ENCODE peak calls at places on chromosomes 1 and 21, in six cellular contexts. S is psoas muscle, N is tibial artery, C is GM12865, H is tibial nerve, E is esophagus squamous epithelium. A is an unnamed sample.
A peak's percentile ranks its signal among the peaks of the same experiment; 100 is the strongest.

GRCh38 chr1:220528049-220528678 is at the start of gene MARK1:
- DNase-seq in S (peak; percentile 67), N (peak; percentile 90), C (peak; percentile 57), H (peak; percentile 33), E (no peak), A (no peak)

GRCh38 chr1:221742555-221743415 is 896 bp upstream of the DUSP10 start:
- DNase-seq in S (peak; percentile 91), N (peak; percentile 94), C (peak; percentile 94), H (peak; percentile 71), E (peak; percentile 44), A (peak; percentile 19)

GRCh38 chr1:186978596-186979556 is 150.1 kb downstream of the PLA2G4A start:
- DNase-seq in S (no peak), N (no peak), C (peak; percentile 26), H (no peak), E (no peak), A (no peak)

GRCh38 chr1:43446881-43447835 is 6.6 kb downstream of the HYI start:
- DNase-seq in S (no peak), N (peak; percentile 62), C (no peak), H (no peak), E (no peak), A (no peak)

GRCh38 chr1:114395863-114396262 is 115.1 kb downstream of the TRIM33 start:
- DNase-seq in S (no peak), N (no peak), C (no peak), H (no peak), E (no peak), A (no peak)

GRCh38 chr1:66331641-66332523 is 202.1 kb upstream of the SGIP1 start:
- DNase-seq in S (peak; percentile 78), N (peak; percentile 79), C (peak; percentile 65), H (peak; percentile 40), E (no peak), A (peak; percentile 80)

GRCh38 chr21:28752131-28752530 is 240.5 kb downstream of the LTN1 start:
- DNase-seq in S (no peak), N (no peak), C (no peak), H (no peak), E (no peak), A (no peak)

GRCh38 chr1:219927956-219928790 is at the start of gene SLC30A10:
- DNase-seq in S (peak; percentile 15), N (no peak), C (no peak), H (no peak), E (no peak), A (no peak)

GRCh38 chr1:228101994-228102790 is 933 bp downstream of the C1orf35 start:
- DNase-seq in S (peak; percentile 48), N (no peak), C (peak; percentile 60), H (no peak), E (no peak), A (no peak)

GRCh38 chr1:197911857-197912696 is 5.1 kb upstream of the LHX9 start:
- DNase-seq in S (no peak), N (no peak), C (no peak), H (no peak), E (no peak), A (no peak)

GRCh38 chr1:156390409-156391144 is 21.6 kb downstream of the RHBG start:
- DNase-seq in S (no peak), N (no peak), C (no peak), H (no peak), E (no peak), A (no peak)

GRCh38 chr1:44786138-44786840 is 1.7 kb downstream of the BEST4 start:
- DNase-seq in S (peak; percentile 72), N (peak; percentile 83), C (peak; percentile 76), H (no peak), E (no peak), A (no peak)

GRCh38 chr1:221174598-221174997 is 295.4 kb downstream of the HLX start:
- DNase-seq in S (peak; percentile 56), N (peak; percentile 68), C (peak; percentile 20), H (no peak), E (no peak), A (no peak)

GRCh38 chr1:205538211-205538840 is 33.9 kb downstream of the CDK18 start:
- DNase-seq in S (no peak), N (no peak), C (no peak), H (no peak), E (no peak), A (no peak)

GRCh38 chr1:40855513-40855912 is 6.7 kb downstream of the CITED4 start:
- DNase-seq in S (no peak), N (no peak), C (no peak), H (no peak), E (no peak), A (no peak)

GRCh38 chr1:24416666-24417391 is 1.2 kb downstream of the NIPAL3 start:
- DNase-seq in S (no peak), N (no peak), C (peak; percentile 76), H (no peak), E (no peak), A (no peak)

GRCh38 chr1:55519276-55519675 is 304.1 kb upstream of the USP24 start:
- DNase-seq in S (no peak), N (no peak), C (no peak), H (no peak), E (no peak), A (no peak)

GRCh38 chr1:69985901-69986439 is 219.4 kb downstream of the LRRC40 start:
- DNase-seq in S (no peak), N (no peak), C (no peak), H (no peak), E (no peak), A (no peak)

GRCh38 chr1:117171900-117172501 is 38.7 kb downstream of the VTCN1 start:
- DNase-seq in S (peak; percentile 38), N (no peak), C (no peak), H (peak; percentile 8), E (no peak), A (no peak)

GRCh38 chr1:8910914-8911313 is 32.4 kb upstream of the ENO1 start:
- DNase-seq in S (no peak), N (no peak), C (peak; percentile 4), H (no peak), E (no peak), A (no peak)

GRCh38 chr1:245512980-245513578 is 358.3 kb downstream of the KIF26B start:
- DNase-seq in S (no peak), N (no peak), C (peak; percentile 41), H (no peak), E (no peak), A (no peak)
- TF ChIP-seq CTCF in S (no peak), N (no peak), C (peak; percentile 13), H (no peak), E (no peak), A (peak; percentile 16)

GRCh38 chr1:230068952-230069684 is 2.1 kb downstream of the GALNT2 start:
- DNase-seq in S (no peak), N (no peak), C (peak; percentile 16), H (no peak), E (no peak), A (no peak)
- H3K4me3 ChIP-seq in S (peak overlapping the region; percentile 95), N (peak overlapping the region; percentile 79), C (peak overlapping the region; percentile 97), H (peak overlapping the region; percentile 64), E (peak overlapping the region; percentile 97), A (peak overlapping the region; percentile 80)

DNA sequence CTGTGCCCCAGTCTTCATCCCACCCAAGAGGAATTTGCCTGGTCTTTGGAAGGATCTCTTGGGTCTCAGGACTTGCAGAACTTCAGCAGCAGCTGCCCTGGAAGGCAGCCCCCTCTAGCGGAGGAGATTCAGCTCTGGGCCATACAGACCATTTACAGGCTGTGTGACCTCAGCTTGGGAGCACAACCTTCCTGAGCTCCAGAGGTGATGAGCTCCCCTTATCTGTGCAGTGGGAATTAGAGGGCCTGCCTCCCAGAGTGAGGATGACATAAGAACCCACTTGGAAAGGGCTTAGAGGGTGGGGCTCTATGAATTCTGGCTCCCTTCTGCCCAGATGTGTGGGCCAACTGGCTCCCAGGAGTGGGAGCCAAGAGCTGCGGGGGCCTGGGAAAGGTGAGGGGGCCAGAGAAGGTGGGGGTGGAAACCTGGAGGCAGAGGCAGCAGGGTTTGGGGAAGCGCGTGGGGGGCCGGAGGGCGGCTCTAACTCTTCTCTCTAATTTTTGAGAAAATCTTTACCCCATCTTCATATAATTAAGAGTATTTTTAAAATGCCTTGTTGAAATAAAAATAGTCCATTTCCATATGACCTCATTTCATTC is 21.4 kb downstream of the EPHB2 start:
- DNase-seq in S (no peak), N (no peak), C (peak; percentile 45), H (no peak), E (no peak), A (no peak)
- TF ChIP-seq CTCF in S (no peak), N (no peak), C (peak; percentile 40), H (no peak), E (no peak), A (peak; percentile 57)

DNA sequence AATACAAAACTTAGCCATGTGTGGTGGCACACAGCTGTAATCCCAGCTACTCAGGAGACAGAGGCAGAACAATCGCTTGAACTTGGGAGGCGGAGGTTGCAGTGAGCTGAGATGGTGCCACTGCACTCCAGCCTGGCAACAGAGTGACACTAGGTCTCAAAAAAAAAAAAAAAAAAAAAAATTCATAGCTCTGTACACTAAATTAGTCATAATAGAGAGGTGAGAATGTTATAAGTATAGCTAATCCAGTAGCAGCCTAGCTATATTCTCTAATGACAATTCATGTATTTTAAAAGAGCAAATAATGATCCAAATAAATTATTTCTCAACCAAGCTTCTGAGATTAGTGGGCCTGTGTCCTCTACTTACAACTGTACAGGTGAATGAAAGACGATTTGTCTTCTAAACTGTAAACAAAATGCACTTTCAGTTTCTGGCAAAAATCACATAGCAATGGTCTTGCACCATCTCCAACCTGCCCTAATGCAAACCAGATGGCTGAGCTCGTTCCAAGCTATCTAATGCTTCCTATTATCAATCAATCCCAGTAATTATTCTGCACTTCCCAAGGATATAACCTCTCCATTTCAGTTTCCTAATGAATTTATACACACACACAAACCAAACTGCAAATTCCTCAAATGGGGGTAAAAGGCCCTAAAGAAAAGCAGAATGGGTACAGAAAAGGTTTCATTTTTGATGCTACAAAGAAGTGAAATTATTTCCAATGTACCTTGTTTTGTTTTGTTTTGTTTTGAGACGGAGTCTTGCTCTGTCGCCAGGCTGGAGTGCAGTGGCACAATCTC is 56.5 kb downstream of the GATAD2B start:
- DNase-seq in S (no peak), N (no peak), C (peak; percentile 67), H (peak; percentile 52), E (no peak), A (peak; percentile 48)
- H3K4me3 ChIP-seq in S (no peak overlapping the region), N (no peak overlapping the region), C (peak overlapping the region; percentile 40), H (no peak overlapping the region), E (no peak overlapping the region), A (no peak overlapping the region)

GRCh38 chr21:42939581-42940413 is 14.4 kb upstream of the ERVH48-1 start:
- DNase-seq in S (peak; percentile 70), N (peak; percentile 91), C (no peak), H (peak; percentile 86), E (no peak), A (peak; percentile 94)

GRCh38 chr21:42941696-42942085 is 16.3 kb upstream of the ERVH48-1 start:
- DNase-seq in S (no peak), N (no peak), C (no peak), H (no peak), E (no peak), A (no peak)

GRCh38 chr21:42937960-42938580 is 12.6 kb upstream of the ERVH48-1 start:
- DNase-seq in S (no peak), N (no peak), C (no peak), H (no peak), E (no peak), A (no peak)

DNA sequence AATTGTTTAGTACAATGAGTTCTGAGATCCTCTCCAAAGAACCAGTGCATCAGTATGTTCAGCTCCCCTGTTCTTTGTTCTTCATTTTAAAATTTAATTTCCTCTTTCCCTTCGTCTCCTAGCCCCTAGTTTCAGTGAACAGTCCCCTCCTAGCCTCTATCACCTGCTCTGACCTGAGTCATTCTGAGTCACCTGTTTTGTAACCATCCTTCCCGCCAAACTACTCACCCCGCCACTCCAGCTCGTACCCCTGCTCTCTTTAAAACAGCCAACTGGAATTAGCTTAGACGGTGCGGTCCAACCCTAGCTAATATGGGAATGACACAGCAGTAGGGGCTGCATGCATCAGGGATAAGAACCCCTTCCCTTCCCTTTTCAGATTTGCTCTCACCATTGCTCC is 16.8 kb upstream of the ERVH48-1 start:
- DNase-seq in S (no peak), N (no peak), C (no peak), H (no peak), E (no peak), A (no peak)
- TF ChIP-seq CTCF in S (no peak), N (no peak), C (no peak), H (no peak), E (no peak), A (no peak)

A was measured in HFF-Myc.